ENCODE peak calls at places on chromosomes 1 and 21, in six cellular contexts. V is retinal pigment epithelial cell, C is psoas muscle, Z is gastrocnemius medialis, Y is pancreas, T is tibial nerve. G is an unnamed sample.

GRCh38 chr1:206112600-206113301 is 4.4 kb downstream of the AVPR1B start:
- DNase-seq in V (no peak), C (no peak), Z (no peak), Y (peak; percentile 64), T (no peak), G (no peak)

GRCh38 chr1:157773723-157774350 is 3.1 kb downstream of the FCRL2 start:
- DNase-seq in V (no peak), C (no peak), Z (no peak), Y (no peak), T (no peak), G (peak; percentile 79)

GRCh38 chr1:99170516-99170915 is 93.8 kb upstream of the PLPPR4 start:
- DNase-seq in V (no peak), C (no peak), Z (no peak), Y (no peak), T (no peak), G (no peak)

GRCh38 chr1:66489146-66489545 is 44.8 kb upstream of the SGIP1 start:
- DNase-seq in V (no peak), C (no peak), Z (no peak), Y (no peak), T (no peak), G (no peak)

GRCh38 chr21:29376556-29376955 is 77.8 kb downstream of the BACH1 start:
- DNase-seq in V (no peak), C (peak; percentile 68), Z (peak; percentile 27), Y (no peak), T (no peak), G (peak; percentile 92)

GRCh38 chr1:201546093-201546492 is 7.2 kb downstream of the NAV1 start:
- DNase-seq in V (no peak), C (no peak), Z (no peak), Y (no peak), T (no peak), G (peak; percentile 75)

GRCh38 chr1:47865881-47866535 is 131.2 kb downstream of the TRABD2B start:
- DNase-seq in V (peak; percentile 54), C (no peak), Z (no peak), Y (no peak), T (no peak), G (no peak)

GRCh38 chr1:21937372-21938121 is 437 bp upstream of the HSPG2 start:
- DNase-seq in V (no peak), C (peak; percentile 91), Z (peak; percentile 76), Y (peak; percentile 86), T (peak; percentile 78), G (peak; percentile 92)

GRCh38 chr1:100860397-100860991 is 34.1 kb downstream of the EXTL2 start:
- DNase-seq in V (peak; percentile 26), C (no peak), Z (no peak), Y (no peak), T (no peak), G (no peak)

GRCh38 chr1:181910905-181911304 is 150.6 kb downstream of the ZNF648 start:
- DNase-seq in V (no peak), C (no peak), Z (no peak), Y (no peak), T (no peak), G (peak; percentile 54)

GRCh38 chr21:40166291-40166843 is 299.1 kb downstream of the PCP4 start:
- DNase-seq in V (no peak), C (no peak), Z (no peak), Y (no peak), T (no peak), G (peak; percentile 66)

GRCh38 chr1:96492236-96492635 is 229.3 kb upstream of the PTBP2 start:
- DNase-seq in V (no peak), C (peak; percentile 49), Z (peak; percentile 42), Y (no peak), T (no peak), G (no peak)

GRCh38 chr1:32448773-32449456 is 16.0 kb upstream of the ZBTB8B start:
- DNase-seq in V (no peak), C (no peak), Z (no peak), Y (no peak), T (no peak), G (peak; percentile 85)

GRCh38 chr1:234239936-234240335 is 133.3 kb upstream of the COA6 start:
- DNase-seq in V (no peak), C (no peak), Z (no peak), Y (no peak), T (no peak), G (no peak)

GRCh38 chr1:24416666-24417391 is 1.2 kb downstream of the NIPAL3 start:
- DNase-seq in V (peak; percentile 68), C (no peak), Z (no peak), Y (no peak), T (no peak), G (no peak)

GRCh38 chr1:150484861-150485260 is 2.4 kb upstream of the TARS2 start:
- DNase-seq in V (no peak), C (no peak), Z (no peak), Y (no peak), T (no peak), G (no peak)

GRCh38 chr1:100893718-100894117 is 924 bp downstream of the EXTL2 start:
- DNase-seq in V (no peak), C (no peak), Z (no peak), Y (no peak), T (no peak), G (no peak)

GRCh38 chr1:2334883-2335534 is 56.3 kb downstream of the MORN1 start:
- DNase-seq in V (no peak), C (no peak), Z (no peak), Y (no peak), T (no peak), G (no peak)

GRCh38 chr1:187078916-187079315 is 250.2 kb downstream of the PLA2G4A start:
- DNase-seq in V (no peak), C (no peak), Z (no peak), Y (no peak), T (no peak), G (no peak)

GRCh38 chr1:6869002-6869380 is 83.7 kb downstream of the CAMTA1 start:
- DNase-seq in V (no peak), C (no peak), Z (no peak), Y (no peak), T (no peak), G (no peak)

GRCh38 chr1:31112223-31112622 is 46.7 kb upstream of the PUM1 start:
- DNase-seq in V (no peak), C (no peak), Z (no peak), Y (no peak), T (no peak), G (no peak)

GRCh38 chr1:233355841-233356704 is 28.5 kb downstream of the MAP3K21 start:
- DNase-seq in V (no peak), C (no peak), Z (no peak), Y (no peak), T (no peak), G (no peak)

GRCh38 chr1:109821221-109821669 is 57.5 kb upstream of the EPS8L3 start:
- DNase-seq in V (peak; percentile 79), C (peak; percentile 88), Z (peak; percentile 89), Y (no peak), T (peak; percentile 42), G (peak; percentile 40)

GRCh38 chr1:229065613-229066012 is 205.3 kb upstream of the RAB4A start:
- DNase-seq in V (no peak), C (no peak), Z (no peak), Y (no peak), T (no peak), G (no peak)

GRCh38 chr1:77322061-77322900 is 40.5 kb downstream of the AK5 start:
- DNase-seq in V (peak; percentile 93), C (no peak), Z (no peak), Y (no peak), T (no peak), G (peak; percentile 64)

GRCh38 chr1:104933846-104934245 is 1184.1 kb downstream of the AMY1C start:
- DNase-seq in V (no peak), C (no peak), Z (no peak), Y (no peak), T (no peak), G (peak; percentile 57)

GRCh38 chr1:62045579-62045978 is 149.1 kb upstream of the L1TD1 start:
- DNase-seq in V (peak; percentile 57), C (peak; percentile 56), Z (peak; percentile 52), Y (no peak), T (no peak), G (peak; percentile 76)

GRCh38 chr1:200041337-200042118 is 14.0 kb downstream of the NR5A2 start:
- DNase-seq in V (no peak), C (no peak), Z (no peak), Y (no peak), T (no peak), G (peak; percentile 76)

DNA sequence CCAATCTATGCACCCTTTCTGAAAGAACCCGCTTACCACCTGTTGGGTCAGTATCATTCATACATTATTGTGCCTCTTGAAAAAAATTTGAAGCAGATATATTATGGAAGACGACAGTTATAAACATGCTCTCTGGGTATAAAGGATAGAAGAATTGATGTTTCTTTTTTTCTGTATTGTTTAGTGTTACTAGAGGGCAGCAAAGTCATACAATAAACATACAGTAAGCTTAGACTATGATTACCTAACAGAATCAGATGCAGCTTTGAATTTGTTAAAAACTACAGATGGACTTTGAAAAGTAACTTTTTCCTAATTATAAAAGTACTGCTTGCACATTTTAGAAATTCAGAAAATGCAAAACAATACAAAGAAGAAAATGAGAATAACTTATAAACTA is 11.1 kb upstream of the PAXBP1 start:
- DNase-seq in V (no peak), C (no peak), Z (no peak), Y (no peak), T (no peak), G (no peak)
- TF ChIP-seq CTCF in V (no peak), C (no peak), Z (no peak), Y (no peak), T (no peak), G (no peak)

DNA sequence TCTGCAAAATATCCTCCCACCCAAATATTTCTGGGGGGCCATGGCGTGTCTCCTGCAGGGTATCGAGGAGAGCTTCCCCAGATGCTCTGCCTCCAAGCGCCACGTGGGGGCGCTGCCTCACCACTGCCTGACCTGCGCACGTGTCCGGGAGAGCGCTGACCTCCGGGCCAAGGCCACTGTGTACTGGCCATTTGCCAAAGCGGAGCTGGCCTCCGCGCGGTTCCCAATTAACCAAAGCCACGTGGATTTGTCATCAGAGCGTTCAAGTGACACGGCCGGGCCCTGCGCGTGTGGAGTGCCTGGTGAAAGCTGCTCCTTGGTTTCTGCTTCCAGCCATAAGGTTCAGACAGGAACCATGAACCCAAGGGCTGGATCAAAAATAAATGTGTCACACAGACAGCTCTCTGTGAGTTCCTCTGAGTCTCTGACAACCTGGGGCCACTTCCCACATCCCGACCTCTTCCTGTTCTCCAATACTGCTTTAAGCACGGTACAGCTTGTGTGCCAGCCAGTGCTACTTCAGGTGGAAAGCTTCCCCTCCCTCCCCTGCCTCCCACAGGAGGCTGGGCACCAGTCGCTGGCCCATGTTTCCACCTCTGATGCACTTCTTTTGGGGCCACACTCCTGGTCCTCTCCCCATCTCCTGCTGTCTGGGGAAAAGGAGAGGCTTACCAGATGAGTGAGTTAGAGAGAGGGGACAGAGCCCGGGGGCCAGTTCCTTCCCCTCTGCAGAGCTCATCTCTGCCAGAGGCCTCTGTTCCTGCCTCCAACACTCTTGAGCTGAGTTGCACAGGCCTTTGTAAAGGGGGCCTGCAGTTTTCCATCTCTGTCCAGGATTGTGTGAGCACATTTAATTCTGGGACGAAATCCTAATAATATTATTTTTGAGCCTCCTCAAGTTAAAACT is 26.1 kb downstream of the ZP4 start:
- DNase-seq in V (no peak), C (peak; percentile 58), Z (peak; percentile 13), Y (peak; percentile 74), T (no peak), G (peak; percentile 92)
- H3K4me3 ChIP-seq in V (peak overlapping the region; percentile 35), C (no peak overlapping the region), Z (no peak overlapping the region), Y (no peak overlapping the region), T (no peak overlapping the region), G (no peak overlapping the region)

GRCh38 chr1:116919802-116920201 is 10.1 kb downstream of the PTGFRN start:
- DNase-seq in V (no peak), C (no peak), Z (no peak), Y (peak; percentile 57), T (no peak), G (peak; percentile 58)
- TF ChIP-seq CTCF in V (no peak), C (no peak), Z (no peak), Y (no peak), T (no peak), G (peak; percentile 37)

GRCh38 chr21:43290529-43291346 is 121.9 kb downstream of the CRYAA start:
- DNase-seq in V (no peak), C (peak; percentile 53), Z (no peak), Y (no peak), T (no peak), G (no peak)
- H3K4me3 ChIP-seq in V (no peak overlapping the region), C (no peak overlapping the region), Z (no peak overlapping the region), Y (no peak overlapping the region), T (no peak overlapping the region), G (no peak overlapping the region)

G was measured in endodermal cell.